ENCODE peak calls at places on chromosomes 12 and 14, in seven cellular contexts. One of them, this sample, is unnamed. For H3K4me1, the result is how much of the 10 kb centered on the place peaks cover.

GRCh38 chr14:67994561-67994960 is 175.0 kb downstream of the RAD51B start:
- DNase-seq in IMR-90: no peak
- DNase-seq in ovary: no peak
- DNase-seq in H1: no peak
- DNase-seq in transverse colon: no peak
- DNase-seq in uterus: no peak
- DNase-seq in sigmoid colon: no peak
- DNase-seq in this sample: no peak

GRCh38 chr12:78584695-78585094 is 279.9 kb upstream of the SYT1 start:
- DNase-seq in IMR-90: peak
- DNase-seq in ovary: no peak
- DNase-seq in H1: peak
- DNase-seq in transverse colon: no peak
- DNase-seq in uterus: no peak
- DNase-seq in sigmoid colon: no peak
- DNase-seq in this sample: no peak

GRCh38 chr12:110684322-110684836 is 4.5 kb downstream of the HVCN1 start:
- DNase-seq in IMR-90: peak
- DNase-seq in ovary: no peak
- DNase-seq in H1: no peak
- DNase-seq in transverse colon: no peak
- DNase-seq in uterus: no peak
- DNase-seq in sigmoid colon: peak
- DNase-seq in this sample: no peak

GRCh38 chr12:112347521-112347920 is 34.7 kb downstream of the HECTD4 start:
- DNase-seq in IMR-90: peak
- DNase-seq in ovary: no peak
- DNase-seq in H1: no peak
- DNase-seq in transverse colon: no peak
- DNase-seq in uterus: no peak
- DNase-seq in sigmoid colon: no peak
- DNase-seq in this sample: no peak

GRCh38 chr12:89448526-89448925 is 76.1 kb downstream of the GALNT4 start:
- DNase-seq in IMR-90: no peak
- DNase-seq in ovary: no peak
- DNase-seq in H1: no peak
- DNase-seq in transverse colon: no peak
- DNase-seq in uterus: no peak
- DNase-seq in sigmoid colon: no peak
- DNase-seq in this sample: no peak

GRCh38 chr12:104909761-104910160 is 48.3 kb downstream of the SLC41A2 start:
- DNase-seq in IMR-90: peak
- DNase-seq in ovary: no peak
- DNase-seq in H1: no peak
- DNase-seq in transverse colon: no peak
- DNase-seq in uterus: no peak
- DNase-seq in sigmoid colon: no peak
- DNase-seq in this sample: no peak

GRCh38 chr14:70731447-70732239 is 77.7 kb downstream of the MAP3K9 start:
- DNase-seq in IMR-90: no peak
- DNase-seq in ovary: no peak
- DNase-seq in H1: no peak
- DNase-seq in transverse colon: no peak
- DNase-seq in uterus: no peak
- DNase-seq in sigmoid colon: no peak
- DNase-seq in this sample: no peak

GRCh38 chr12:24463392-24463791 is 485.5 kb downstream of the BCAT1 start:
- DNase-seq in IMR-90: no peak
- DNase-seq in ovary: no peak
- DNase-seq in H1: no peak
- DNase-seq in transverse colon: no peak
- DNase-seq in uterus: no peak
- DNase-seq in sigmoid colon: no peak
- DNase-seq in this sample: no peak

GRCh38 chr12:60539592-60539991 is 943.8 kb downstream of the SLC16A7 start:
- DNase-seq in IMR-90: no peak
- DNase-seq in ovary: no peak
- DNase-seq in H1: no peak
- DNase-seq in transverse colon: no peak
- DNase-seq in uterus: no peak
- DNase-seq in sigmoid colon: no peak
- DNase-seq in this sample: no peak

GRCh38 chr12:113359939-113360748 is 1.8 kb downstream of the PLBD2 start:
- DNase-seq in IMR-90: no peak
- DNase-seq in ovary: no peak
- DNase-seq in H1: no peak
- DNase-seq in transverse colon: no peak
- DNase-seq in uterus: no peak
- DNase-seq in sigmoid colon: no peak
- DNase-seq in this sample: no peak

GRCh38 chr14:68787235-68787727 is 5.6 kb downstream of the ZFP36L1 start:
- DNase-seq in IMR-90: no peak
- DNase-seq in ovary: peak
- DNase-seq in H1: no peak
- DNase-seq in transverse colon: peak
- DNase-seq in uterus: peak
- DNase-seq in sigmoid colon: peak
- DNase-seq in this sample: no peak

GRCh38 chr14:64195194-64195593 is 99.0 kb downstream of the ESR2 start:
- DNase-seq in IMR-90: peak
- DNase-seq in ovary: no peak
- DNase-seq in H1: no peak
- DNase-seq in transverse colon: no peak
- DNase-seq in uterus: no peak
- DNase-seq in sigmoid colon: no peak
- DNase-seq in this sample: no peak

GRCh38 chr12:57864382-57864781 is 17.9 kb upstream of the CTDSP2 start:
- DNase-seq in IMR-90: no peak
- DNase-seq in ovary: no peak
- DNase-seq in H1: no peak
- DNase-seq in transverse colon: no peak
- DNase-seq in uterus: peak
- DNase-seq in sigmoid colon: peak
- DNase-seq in this sample: no peak

GRCh38 chr14:90720832-90721231 is 95.4 kb downstream of the TTC7B start:
- DNase-seq in IMR-90: no peak
- DNase-seq in ovary: no peak
- DNase-seq in H1: peak
- DNase-seq in transverse colon: no peak
- DNase-seq in uterus: no peak
- DNase-seq in sigmoid colon: no peak
- DNase-seq in this sample: no peak

GRCh38 chr12:10027311-10028099 is 3.0 kb upstream of the CLEC9A start:
- DNase-seq in IMR-90: peak
- DNase-seq in ovary: no peak
- DNase-seq in H1: no peak
- DNase-seq in transverse colon: no peak
- DNase-seq in uterus: no peak
- DNase-seq in sigmoid colon: no peak
- DNase-seq in this sample: no peak

GRCh38 chr12:73185403-73185802 is 913.2 kb downstream of the TRHDE start:
- DNase-seq in IMR-90: no peak
- DNase-seq in ovary: no peak
- DNase-seq in H1: no peak
- DNase-seq in transverse colon: no peak
- DNase-seq in uterus: no peak
- DNase-seq in sigmoid colon: no peak
- DNase-seq in this sample: no peak

GRCh38 chr12:111754671-111755070 is 12.1 kb upstream of the ALDH2 start:
- DNase-seq in IMR-90: no peak
- DNase-seq in ovary: no peak
- DNase-seq in H1: no peak
- DNase-seq in transverse colon: no peak
- DNase-seq in uterus: no peak
- DNase-seq in sigmoid colon: no peak
- DNase-seq in this sample: no peak

GRCh38 chr12:46660719-46661118 is 165.1 kb downstream of the SLC38A4 start:
- DNase-seq in IMR-90: peak
- DNase-seq in ovary: no peak
- DNase-seq in H1: no peak
- DNase-seq in transverse colon: no peak
- DNase-seq in uterus: no peak
- DNase-seq in sigmoid colon: no peak
- DNase-seq in this sample: no peak

GRCh38 chr12:46661161-46661845 is 164.5 kb downstream of the SLC38A4 start:
- DNase-seq in IMR-90: peak
- DNase-seq in ovary: no peak
- DNase-seq in H1: no peak
- DNase-seq in transverse colon: no peak
- DNase-seq in uterus: peak
- DNase-seq in sigmoid colon: no peak
- DNase-seq in this sample: peak

GRCh38 chr12:46659032-46659703 is 166.6 kb downstream of the SLC38A4 start:
- DNase-seq in IMR-90: peak
- DNase-seq in ovary: no peak
- DNase-seq in H1: no peak
- DNase-seq in transverse colon: no peak
- DNase-seq in uterus: no peak
- DNase-seq in sigmoid colon: no peak
- DNase-seq in this sample: no peak

GRCh38 chr12:46660276-46660675 is 165.5 kb downstream of the SLC38A4 start:
- DNase-seq in IMR-90: peak
- DNase-seq in ovary: no peak
- DNase-seq in H1: no peak
- DNase-seq in transverse colon: no peak
- DNase-seq in uterus: no peak
- DNase-seq in sigmoid colon: no peak
- DNase-seq in this sample: no peak

GRCh38 chr12:46659844-46660243 is 166.0 kb downstream of the SLC38A4 start:
- DNase-seq in IMR-90: no peak
- DNase-seq in ovary: no peak
- DNase-seq in H1: no peak
- DNase-seq in transverse colon: no peak
- DNase-seq in uterus: no peak
- DNase-seq in sigmoid colon: no peak
- DNase-seq in this sample: no peak
- H3K27ac ChIP-seq in IMR-90: peak
- H3K27ac ChIP-seq in ovary: no peak
- H3K27ac ChIP-seq in H1: no peak
- H3K27ac ChIP-seq in transverse colon: peak
- H3K27ac ChIP-seq in uterus: peak
- H3K27ac ChIP-seq in sigmoid colon: peak
- H3K27ac ChIP-seq in this sample: peak

GRCh38 chr14:24274101-24274543 is 2.7 kb upstream of the RABGGTA start:
- DNase-seq in IMR-90: peak
- DNase-seq in ovary: no peak
- DNase-seq in H1: no peak
- DNase-seq in transverse colon: no peak
- DNase-seq in uterus: no peak
- DNase-seq in sigmoid colon: no peak
- DNase-seq in this sample: no peak
- TF ChIP-seq POLR2A in IMR-90: no peak
- TF ChIP-seq POLR2A in ovary: no peak
- TF ChIP-seq POLR2A in H1: no peak
- TF ChIP-seq POLR2A in transverse colon: no peak
- TF ChIP-seq POLR2A in uterus: no peak
- TF ChIP-seq POLR2A in sigmoid colon: no peak
- TF ChIP-seq POLR2A in this sample: no peak

GRCh38 chr12:47084172-47084571 is 4.4 kb upstream of the AMIGO2 start:
- DNase-seq in IMR-90: no peak
- DNase-seq in ovary: no peak
- DNase-seq in H1: no peak
- DNase-seq in transverse colon: no peak
- DNase-seq in uterus: no peak
- DNase-seq in sigmoid colon: no peak
- DNase-seq in this sample: no peak

GRCh38 chr12:47079894-47080724 is at the start of gene AMIGO2:
- DNase-seq in IMR-90: peak
- DNase-seq in ovary: peak
- DNase-seq in H1: peak
- DNase-seq in transverse colon: peak
- DNase-seq in uterus: peak
- DNase-seq in sigmoid colon: peak
- DNase-seq in this sample: peak

GRCh38 chr12:47080725-47081502 is 1.2 kb upstream of the AMIGO2 start:
- DNase-seq in IMR-90: peak
- DNase-seq in ovary: peak
- DNase-seq in H1: no peak
- DNase-seq in transverse colon: peak
- DNase-seq in uterus: peak
- DNase-seq in sigmoid colon: peak
- DNase-seq in this sample: peak

GRCh38 chr12:47082963-47083621 is 3.3 kb upstream of the AMIGO2 start:
- DNase-seq in IMR-90: peak
- DNase-seq in ovary: no peak
- DNase-seq in H1: no peak
- DNase-seq in transverse colon: no peak
- DNase-seq in uterus: no peak
- DNase-seq in sigmoid colon: no peak
- DNase-seq in this sample: no peak

DNA sequence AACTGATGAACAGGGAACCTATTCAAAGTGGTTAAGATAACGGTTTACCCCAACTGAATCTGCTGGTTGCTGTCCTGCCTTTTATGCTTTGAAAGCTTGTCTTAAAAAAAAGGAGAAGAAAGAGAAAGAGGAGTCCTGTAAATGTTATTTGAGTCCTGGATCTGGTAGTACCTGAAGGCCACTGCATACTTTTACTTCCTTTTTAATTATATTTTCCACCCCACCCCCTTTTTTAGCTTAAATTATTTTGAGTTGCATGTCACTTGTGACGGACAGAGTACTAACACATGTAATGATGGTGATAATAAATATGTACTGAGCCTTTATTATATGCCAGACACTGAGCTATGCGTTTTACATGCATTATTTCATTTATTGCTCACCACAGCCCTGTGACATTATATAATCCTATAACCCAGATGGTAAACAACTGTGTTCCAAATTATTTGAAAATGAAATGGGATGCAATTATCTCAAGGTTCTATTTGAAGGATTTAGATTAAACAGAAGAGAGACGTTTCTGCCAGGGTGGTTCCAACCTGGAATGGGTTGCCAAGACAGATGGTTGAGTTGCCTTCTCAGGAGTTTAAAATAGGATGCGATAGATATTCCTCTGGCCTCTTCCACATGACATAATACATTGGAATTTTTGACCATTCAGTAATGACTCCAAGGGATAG is 2.7 kb upstream of the AMIGO2 start:
- DNase-seq in IMR-90: no peak
- DNase-seq in ovary: no peak
- DNase-seq in H1: no peak
- DNase-seq in transverse colon: no peak
- DNase-seq in uterus: no peak
- DNase-seq in sigmoid colon: no peak
- DNase-seq in this sample: no peak
- H3K4me1 ChIP-seq in IMR-90: under half
- H3K4me1 ChIP-seq in ovary: under half
- H3K4me1 ChIP-seq in H1: under half
- H3K4me1 ChIP-seq in transverse colon: under half
- H3K4me1 ChIP-seq in uterus: under half
- H3K4me1 ChIP-seq in sigmoid colon: half or more
- H3K4me1 ChIP-seq in this sample: under half

DNA sequence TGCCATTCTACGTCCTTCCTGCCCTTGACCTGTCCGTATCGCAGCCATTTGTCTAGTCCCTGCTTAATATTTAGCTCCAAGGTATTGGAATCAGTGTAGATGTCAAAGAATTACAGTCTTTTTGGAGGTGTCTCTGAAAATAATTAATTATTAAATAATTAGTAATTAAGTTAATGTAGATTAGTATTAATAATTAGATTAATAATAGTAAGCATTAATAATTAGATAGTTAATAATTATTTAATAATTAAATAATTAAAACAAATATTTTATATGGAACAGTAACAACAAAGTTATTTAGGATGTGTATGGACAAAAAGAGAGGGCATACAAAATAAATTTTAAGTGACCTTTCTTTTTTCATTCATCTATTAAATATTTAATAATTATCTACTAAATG is 639.6 kb downstream of the AACS start:
- DNase-seq in IMR-90: no peak
- DNase-seq in ovary: no peak
- DNase-seq in H1: no peak
- DNase-seq in transverse colon: no peak
- DNase-seq in uterus: no peak
- DNase-seq in sigmoid colon: no peak
- DNase-seq in this sample: no peak
- H3K27ac ChIP-seq in IMR-90: no peak
- H3K27ac ChIP-seq in ovary: no peak
- H3K27ac ChIP-seq in H1: no peak
- H3K27ac ChIP-seq in transverse colon: no peak
- H3K27ac ChIP-seq in uterus: no peak
- H3K27ac ChIP-seq in sigmoid colon: no peak
- H3K27ac ChIP-seq in this sample: no peak